ENCODE peak calls at places on chromosomes 4 and X, in nine cellular contexts. Z is CD4-positive, alpha-beta T cell; A is GM06990; I is A172; N is stimulated activated CD8-positive, alpha-beta memory T cell treated with anti-CD3 and anti-CD28 coated beads, Interleukin-12 subunit alpha, Interleukin-12 subunit beta, amount 100 ng/mL, for 4 hours; T is T-helper 1 cell; M is effector CD4-positive, alpha-beta T cell; X is kidney epithelial cell; W is activated T-helper 1 cell treated with anti-CD3 and anti-CD28 coated beads, Interleukin-2, amount 50 U/mL, for 16 hours. Y is an unnamed sample.

GRCh38 chrX:11214346-11215190 is 78.6 kb upstream of the AMELX start:
- DNase-seq in Z (no peak), A (no peak), I (no peak), N (no peak), T (no peak), M (no peak), X (no peak), W (no peak), Y (no peak)

GRCh38 chrX:64192040-64192439 is 13.5 kb downstream of the AMER1 start:
- DNase-seq in Z (no peak), A (no peak), I (no peak), N (no peak), T (no peak), M (no peak), X (no peak), W (no peak), Y (no peak)

GRCh38 chr4:168598191-168598590 is 101.3 kb downstream of the PALLD start:
- DNase-seq in Z (no peak), A (no peak), I (no peak), N (no peak), T (no peak), M (no peak), X (no peak), W (no peak), Y (no peak)

GRCh38 chr4:127648061-127648460 is 15.3 kb downstream of the INTU start:
- DNase-seq in Z (no peak), A (no peak), I (no peak), N (no peak), T (no peak), M (no peak), X (no peak), W (no peak), Y (no peak)

GRCh38 chr4:141134051-141134450 is 782 bp upstream of the RNF150 start:
- DNase-seq in Z (no peak), A (no peak), I (no peak), N (no peak), T (no peak), M (no peak), X (no peak), W (no peak), Y (peak; percentile 27)

GRCh38 chr4:29336851-29337250 is 1383.3 kb upstream of the PCDH7 start:
- DNase-seq in Z (no peak), A (no peak), I (no peak), N (no peak), T (no peak), M (no peak), X (no peak), W (no peak), Y (no peak)

GRCh38 chr4:53591372-53591892 is at the start of gene LNX1:
- DNase-seq in Z (no peak), A (no peak), I (no peak), N (no peak), T (no peak), M (no peak), X (no peak), W (no peak), Y (no peak)

GRCh38 chrX:142637206-142637605 is 388.5 kb upstream of the SPANXN4 start:
- DNase-seq in Z (no peak), A (no peak), I (no peak), N (no peak), T (no peak), M (no peak), X (no peak), W (no peak), Y (no peak)

GRCh38 chr4:72809208-72809607 is 240.2 kb upstream of the ADAMTS3 start:
- DNase-seq in Z (no peak), A (no peak), I (no peak), N (no peak), T (no peak), M (no peak), X (no peak), W (no peak), Y (peak; percentile 3)

GRCh38 chr4:66430856-66431255 is 760.6 kb upstream of the EPHA5 start:
- DNase-seq in Z (no peak), A (no peak), I (no peak), N (no peak), T (no peak), M (no peak), X (no peak), W (no peak), Y (peak; percentile 63)

GRCh38 chr4:53693909-53694308 is 102.6 kb upstream of the LNX1 start:
- DNase-seq in Z (no peak), A (no peak), I (no peak), N (no peak), T (no peak), M (no peak), X (no peak), W (no peak), Y (no peak)

GRCh38 chrX:102720237-102721168 is at the start of gene GPRASP3:
- DNase-seq in Z (peak; percentile 59), A (peak; percentile 42), I (no peak), N (peak; percentile 36), T (peak; percentile 41), M (peak; percentile 62), X (peak; percentile 18), W (peak; percentile 29), Y (peak; percentile 75)

GRCh38 chr4:94595880-94596483 is 144.2 kb downstream of the PDLIM5 start:
- DNase-seq in Z (no peak), A (no peak), I (peak; percentile 35), N (no peak), T (no peak), M (no peak), X (peak; percentile 18), W (no peak), Y (peak; percentile 68)

GRCh38 chr4:146193628-146194027 is 18.1 kb downstream of the LSM6 start:
- DNase-seq in Z (no peak), A (no peak), I (no peak), N (no peak), T (no peak), M (no peak), X (no peak), W (no peak), Y (no peak)

GRCh38 chr4:108272566-108272965 is 103.8 kb upstream of the LEF1 start:
- DNase-seq in Z (no peak), A (no peak), I (peak; percentile 67), N (no peak), T (no peak), M (no peak), X (peak; percentile 77), W (no peak), Y (peak; percentile 74)

GRCh38 chrX:79336869-79337815 is 30.0 kb downstream of the ITM2A start:
- DNase-seq in Z (no peak), A (no peak), I (no peak), N (no peak), T (no peak), M (no peak), X (no peak), W (no peak), Y (no peak)

GRCh38 chrX:30893206-30893605 is 4.2 kb upstream of the TAB3 start:
- DNase-seq in Z (no peak), A (no peak), I (peak; percentile 13), N (no peak), T (no peak), M (no peak), X (no peak), W (no peak), Y (no peak)

GRCh38 chr4:169397762-169398161 is 127.0 kb upstream of the SH3RF1 start:
- DNase-seq in Z (no peak), A (no peak), I (peak; percentile 29), N (no peak), T (no peak), M (no peak), X (no peak), W (no peak), Y (peak; percentile 53)

GRCh38 chrX:49284212-49284611 is 14.6 kb downstream of the PPP1R3F start:
- DNase-seq in Z (no peak), A (no peak), I (no peak), N (no peak), T (no peak), M (no peak), X (no peak), W (no peak), Y (no peak)

GRCh38 chrX:7925867-7926472 is 1.2 kb downstream of the PNPLA4 start:
- DNase-seq in Z (peak; percentile 49), A (peak; percentile 43), I (peak; percentile 32), N (peak; percentile 32), T (peak; percentile 10), M (peak; percentile 47), X (peak; percentile 29), W (peak; percentile 5), Y (peak; percentile 60)

GRCh38 chr4:102402223-102402622 is 56.9 kb upstream of the SLC39A8 start:
- DNase-seq in Z (no peak), A (no peak), I (no peak), N (no peak), T (no peak), M (no peak), X (no peak), W (no peak), Y (no peak)

GRCh38 chrX:153794897-153795816 is 689 bp downstream of the SSR4 start:
- DNase-seq in Z (peak; percentile 2), A (no peak), I (no peak), N (no peak), T (no peak), M (no peak), X (no peak), W (no peak), Y (peak; percentile 42)

GRCh38 chrX:115350696-115351408 is 61.3 kb downstream of the LUZP4 start:
- DNase-seq in Z (no peak), A (no peak), I (no peak), N (no peak), T (no peak), M (no peak), X (no peak), W (no peak), Y (peak; percentile 58)

GRCh38 chr4:83556006-83556712 is 20.3 kb downstream of the GPAT3 start:
- DNase-seq in Z (no peak), A (no peak), I (no peak), N (no peak), T (no peak), M (no peak), X (no peak), W (no peak), Y (no peak)

GRCh38 chr4:54063737-54064316 is 578 bp downstream of the CHIC2 start:
- DNase-seq in Z (peak; percentile 25), A (peak; percentile 64), I (no peak), N (peak; percentile 13), T (peak; percentile 17), M (peak; percentile 25), X (no peak), W (peak; percentile 9), Y (peak; percentile 50)

GRCh38 chr4:187602339-187603092 is 393.1 kb upstream of the ZFP42 start:
- DNase-seq in Z (no peak), A (no peak), I (peak; percentile 78), N (no peak), T (no peak), M (no peak), X (no peak), W (no peak), Y (peak; percentile 87)